ENCODE peak calls at places on chromosome 10, in ten cellular contexts. H is SK-N-SH, T is HCT116, V is K562, Q is stomach, G is Panc1, C is transverse colon, F is GM23338, U is H1, Z is endothelial cell of umbilical vein. X is an unnamed sample.
A peak's percentile ranks its signal among the peaks of the same experiment; 100 is the strongest.

GRCh38 chr10:99522511-99523250 is 10.1 kb upstream of the NKX2-3 start:
- DNase-seq in F (peak; percentile 92), V (no peak), C (peak; percentile 18), T (no peak), Z (no peak), U (no peak), G (no peak), Q (no peak), H (peak; percentile 36), X (peak; percentile 72)

GRCh38 chr10:73163096-73163495 is 4.7 kb downstream of the ECD start:
- DNase-seq in C (no peak), G (no peak), T (no peak), U (no peak), V (no peak), Z (no peak), F (no peak), Q (no peak), H (no peak), X (no peak)

GRCh38 chr10:78470267-78471103 is 436.8 kb downstream of the RPS24 start:
- DNase-seq in H (peak; percentile 62), C (no peak), Z (no peak), V (no peak), Q (no peak), G (no peak), F (no peak), U (no peak), T (no peak), X (no peak)

GRCh38 chr10:84232376-84232775 is 7.0 kb upstream of the LRIT2 start:
- DNase-seq in V (no peak), U (no peak), C (no peak), T (no peak), Q (no peak), G (no peak), Z (no peak), H (no peak), F (no peak), X (no peak)

GRCh38 chr10:52030051-52030867 is 283.8 kb upstream of the DKK1 start:
- DNase-seq in T (no peak), G (no peak), F (peak; percentile 35), Q (no peak), Z (peak; percentile 63), C (no peak), H (no peak), U (no peak), V (no peak), X (no peak)

GRCh38 chr10:80532571-80532970 is 5.1 kb upstream of the SH2D4B start:
- DNase-seq in T (no peak), U (no peak), Z (no peak), C (no peak), H (no peak), F (no peak), V (no peak), Q (no peak), G (no peak), X (no peak)

GRCh38 chr10:79209831-79210230 is 137.4 kb upstream of the PPIF start:
- DNase-seq in G (no peak), H (peak; percentile 61), T (no peak), Q (no peak), Z (no peak), C (no peak), U (no peak), V (no peak), F (no peak), X (no peak)

GRCh38 chr10:13670311-13670710 is 83.5 kb downstream of the PRPF18 start:
- DNase-seq in F (no peak), Q (no peak), Z (no peak), U (no peak), T (no peak), G (no peak), V (no peak), C (no peak), H (no peak), X (no peak)

GRCh38 chr10:123858907-123859650 is 32.5 kb downstream of the CPXM2 start:
- DNase-seq in V (no peak), Z (no peak), T (no peak), U (no peak), Q (no peak), C (no peak), H (no peak), G (no peak), F (no peak), X (no peak)

GRCh38 chr10:58723977-58724376 is 211.3 kb downstream of the BICC1 start:
- DNase-seq in F (no peak), G (no peak), H (no peak), V (no peak), Q (no peak), Z (no peak), T (no peak), U (no peak), C (no peak), X (no peak)

GRCh38 chr10:116097239-116097751 is 175.7 kb downstream of the GFRA1 start:
- DNase-seq in H (no peak), C (no peak), V (no peak), F (no peak), U (no peak), T (no peak), Q (no peak), Z (no peak), G (no peak), X (no peak)

GRCh38 chr10:124609698-124610097 is 134.5 kb downstream of the FAM53B start:
- DNase-seq in U (no peak), C (no peak), Z (no peak), G (no peak), F (no peak), T (no peak), Q (no peak), V (no peak), H (no peak), X (no peak)

GRCh38 chr10:74194545-74194944 is 43.5 kb downstream of the ADK start:
- DNase-seq in V (no peak), U (no peak), Z (no peak), Q (no peak), H (no peak), C (no peak), G (no peak), T (no peak), F (no peak), X (no peak)

GRCh38 chr10:816958-817357 is 114.5 kb downstream of the LARP4B start:
- DNase-seq in U (no peak), T (no peak), G (no peak), V (no peak), Q (no peak), C (no peak), H (no peak), F (no peak), Z (no peak), X (no peak)
- H3K27ac ChIP-seq in U (no peak overlapping the region), T (no peak overlapping the region), G (no peak overlapping the region), V (no peak overlapping the region), Q (no peak overlapping the region), C (no peak overlapping the region), H (no peak overlapping the region), F (no peak overlapping the region), Z (no peak overlapping the region), X (no peak overlapping the region)

DNA sequence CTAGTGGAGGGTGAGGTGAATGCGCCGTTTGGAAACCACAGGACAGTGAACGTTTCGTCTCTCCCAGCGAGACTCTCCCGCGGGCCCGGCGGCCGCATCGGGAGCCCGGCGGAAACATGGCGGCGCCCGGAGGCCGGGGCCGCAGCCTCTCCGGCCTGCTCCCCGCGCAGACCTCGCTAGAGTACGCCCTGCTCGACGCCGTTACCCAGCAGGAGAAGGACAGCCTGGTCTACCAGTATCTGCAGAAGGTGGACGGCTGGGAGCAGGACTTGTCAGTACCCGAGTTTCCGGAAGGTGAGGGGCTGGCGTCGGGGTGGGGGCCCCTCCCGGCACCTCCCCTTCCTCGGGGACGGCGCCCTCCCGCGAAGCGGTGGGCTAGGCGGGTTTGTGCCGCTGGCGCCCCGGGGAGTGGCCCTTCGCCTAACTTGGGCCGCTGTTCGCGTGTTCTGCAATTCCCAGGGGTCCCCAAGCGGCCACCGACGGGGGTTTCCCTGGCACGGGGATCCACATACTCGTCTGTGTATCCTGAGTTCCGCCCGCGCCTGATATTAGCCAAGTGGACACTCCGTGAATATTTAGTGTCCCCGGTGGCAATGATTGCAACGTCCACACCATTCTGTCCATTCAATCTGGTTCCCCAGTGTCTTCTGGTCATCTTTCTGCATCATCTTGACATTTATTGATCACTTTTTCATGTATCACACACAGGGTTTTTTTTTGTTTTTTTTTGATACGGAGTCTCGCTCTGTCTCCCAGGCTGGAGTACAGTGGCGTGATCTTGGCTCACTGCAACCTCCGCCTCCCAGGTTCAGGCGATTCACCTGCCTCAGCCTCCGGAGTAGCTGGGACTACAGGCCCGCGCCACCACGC is 531 bp downstream of the NHLRC2 start:
- DNase-seq in H (peak; percentile 83), G (no peak), F (peak; percentile 53), V (peak; percentile 65), Z (peak; percentile 63), Q (peak; percentile 47), U (no peak), C (peak; percentile 52), T (peak; percentile 31), X (peak; percentile 91)
- TF ChIP-seq POLR2AphosphoS5 in H (no peak), G (peak; percentile 76), F (no peak), V (no peak), Z (peak; percentile 79), Q (no peak), U (peak; percentile 57), C (no peak), T (peak; percentile 53), X (peak; percentile 3)

GRCh38 chr10:110865184-110865803 is 6.4 kb upstream of the PDCD4 start:
- DNase-seq in G (no peak), C (no peak), F (no peak), T (no peak), H (no peak), V (no peak), Z (no peak), Q (no peak), U (no peak), X (peak; percentile 26)
- H3K4me3 ChIP-seq in G (no peak overlapping the region), C (peak overlapping the region; percentile 22), F (no peak overlapping the region), T (peak overlapping the region; percentile 16), H (no peak overlapping the region), V (no peak overlapping the region), Z (no peak overlapping the region), Q (no peak overlapping the region), U (no peak overlapping the region), X (peak overlapping the region; percentile 7)

GRCh38 chr10:88254091-88254490 is 329.0 kb downstream of the RNLS start:
- DNase-seq in Z (peak; percentile 65), Q (no peak), G (peak; percentile 51), C (no peak), T (peak; percentile 31), F (no peak), V (no peak), U (no peak), H (no peak), X (no peak)

GRCh38 chr10:88259381-88259780 is 323.7 kb downstream of the RNLS start:
- DNase-seq in V (no peak), F (no peak), U (no peak), H (no peak), C (no peak), G (no peak), Q (no peak), T (no peak), Z (no peak), X (no peak)

GRCh38 chr10:88253622-88254021 is 329.5 kb downstream of the RNLS start:
- DNase-seq in G (no peak), H (no peak), U (no peak), T (no peak), C (no peak), Z (no peak), Q (no peak), F (no peak), V (no peak), X (no peak)

GRCh38 chr10:88253120-88253519 is 330.0 kb downstream of the RNLS start:
- DNase-seq in G (no peak), Q (no peak), U (no peak), T (no peak), H (no peak), C (no peak), V (no peak), Z (no peak), F (no peak), X (no peak)

GRCh38 chr10:88256013-88256680 is 327.0 kb downstream of the RNLS start:
- DNase-seq in Z (no peak), T (no peak), G (no peak), U (no peak), Q (no peak), H (no peak), C (no peak), V (no peak), F (no peak), X (no peak)
- H3K27ac ChIP-seq in Z (no peak overlapping the region), T (no peak overlapping the region), G (no peak overlapping the region), U (no peak overlapping the region), Q (peak overlapping the region; percentile 56), H (no peak overlapping the region), C (no peak overlapping the region), V (no peak overlapping the region), F (no peak overlapping the region), X (peak overlapping the region; percentile 45)